ENCODE peak calls at places on chromosome 9, in nine cellular contexts. X is GM23338, E is HepG2, H is GM12878, G is Panc1, Z is sigmoid colon, D is breast epithelium, K is spleen, W is suprapubic skin. T is an unnamed sample. For H3K36me3, the result is how much of the 10 kb centered on the place peaks cover.

GRCh38 chr9:108186996-108187395 is 668.8 kb downstream of the ACTL7B start:
- DNase-seq in X (no peak), E (no peak), H (no peak), G (no peak), Z (peak), D (no peak), K (no peak), W (no peak), T (peak)

GRCh38 chr9:14322211-14323082 is 8.5 kb upstream of the NFIB start:
- DNase-seq in X (peak), E (peak), H (no peak), G (no peak), Z (peak), D (peak), K (peak), W (peak), T (peak)

GRCh38 chr9:123584202-123585176 is 228.5 kb downstream of the CRB2 start:
- DNase-seq in X (no peak), E (no peak), H (no peak), G (no peak), Z (no peak), D (no peak), K (no peak), W (no peak), T (peak)

GRCh38 chr9:83239787-83240186 is 176.8 kb upstream of the RASEF start:
- DNase-seq in X (no peak), E (no peak), H (no peak), G (no peak), Z (no peak), D (no peak), K (no peak), W (no peak), T (no peak)

GRCh38 chr9:6153425-6153824 is 62.2 kb upstream of the IL33 start:
- DNase-seq in X (no peak), E (no peak), H (no peak), G (no peak), Z (no peak), D (no peak), K (no peak), W (no peak), T (no peak)

GRCh38 chr9:127921592-127922120 is 4.8 kb upstream of the ST6GALNAC4 start:
- DNase-seq in X (peak), E (no peak), H (no peak), G (no peak), Z (peak), D (peak), K (peak), W (no peak), T (no peak)

GRCh38 chr9:90095682-90096081 is 490.9 kb downstream of the GADD45G start:
- DNase-seq in X (peak), E (no peak), H (no peak), G (no peak), Z (no peak), D (no peak), K (no peak), W (no peak), T (no peak)

GRCh38 chr9:101508203-101508602 is 25.4 kb upstream of the RNF20 start:
- DNase-seq in X (no peak), E (no peak), H (no peak), G (no peak), Z (no peak), D (no peak), K (no peak), W (no peak), T (no peak)

GRCh38 chr9:2354216-2354615 is 267.4 kb upstream of the VLDLR start:
- DNase-seq in X (no peak), E (no peak), H (no peak), G (no peak), Z (no peak), D (no peak), K (no peak), W (no peak), T (peak)

GRCh38 chr9:87803623-87804345 is 77.9 kb downstream of the CTSL start:
- DNase-seq in X (no peak), E (no peak), H (no peak), G (no peak), Z (no peak), D (no peak), K (no peak), W (no peak), T (no peak)

GRCh38 chr9:123996731-123997421 is 14.7 kb upstream of the LHX2 start:
- DNase-seq in X (peak), E (no peak), H (no peak), G (no peak), Z (no peak), D (no peak), K (peak), W (no peak), T (no peak)

GRCh38 chr9:4299006-4299795 is 667 bp downstream of the GLIS3 start:
- DNase-seq in X (peak), E (no peak), H (no peak), G (no peak), Z (peak), D (no peak), K (peak), W (peak), T (no peak)

GRCh38 chr9:106962105-106962504 is 99.1 kb downstream of the ZNF462 start:
- DNase-seq in X (no peak), E (no peak), H (no peak), G (no peak), Z (no peak), D (no peak), K (no peak), W (no peak), T (no peak)

GRCh38 chr9:96294146-96294545 is 7.8 kb downstream of the HSD17B3 start:
- DNase-seq in X (no peak), E (no peak), H (no peak), G (no peak), Z (no peak), D (no peak), K (no peak), W (no peak), T (no peak)

GRCh38 chr9:6078382-6079105 is 63.1 kb upstream of the RANBP6 start:
- DNase-seq in X (peak), E (no peak), H (no peak), G (no peak), Z (no peak), D (no peak), K (no peak), W (no peak), T (no peak)

GRCh38 chr9:33620738-33621439 is 96.8 kb downstream of the ANKRD18B start:
- DNase-seq in X (no peak), E (no peak), H (no peak), G (no peak), Z (no peak), D (no peak), K (no peak), W (no peak), T (peak)

GRCh38 chr9:99579964-99580363 is 241.7 kb upstream of the NR4A3 start:
- DNase-seq in X (no peak), E (no peak), H (no peak), G (no peak), Z (no peak), D (no peak), K (no peak), W (no peak), T (no peak)
- TF ChIP-seq CTCF in X (no peak), E (no peak), H (no peak), G (no peak), Z (no peak), D (no peak), K (no peak), W (no peak), T (no peak)

DNA sequence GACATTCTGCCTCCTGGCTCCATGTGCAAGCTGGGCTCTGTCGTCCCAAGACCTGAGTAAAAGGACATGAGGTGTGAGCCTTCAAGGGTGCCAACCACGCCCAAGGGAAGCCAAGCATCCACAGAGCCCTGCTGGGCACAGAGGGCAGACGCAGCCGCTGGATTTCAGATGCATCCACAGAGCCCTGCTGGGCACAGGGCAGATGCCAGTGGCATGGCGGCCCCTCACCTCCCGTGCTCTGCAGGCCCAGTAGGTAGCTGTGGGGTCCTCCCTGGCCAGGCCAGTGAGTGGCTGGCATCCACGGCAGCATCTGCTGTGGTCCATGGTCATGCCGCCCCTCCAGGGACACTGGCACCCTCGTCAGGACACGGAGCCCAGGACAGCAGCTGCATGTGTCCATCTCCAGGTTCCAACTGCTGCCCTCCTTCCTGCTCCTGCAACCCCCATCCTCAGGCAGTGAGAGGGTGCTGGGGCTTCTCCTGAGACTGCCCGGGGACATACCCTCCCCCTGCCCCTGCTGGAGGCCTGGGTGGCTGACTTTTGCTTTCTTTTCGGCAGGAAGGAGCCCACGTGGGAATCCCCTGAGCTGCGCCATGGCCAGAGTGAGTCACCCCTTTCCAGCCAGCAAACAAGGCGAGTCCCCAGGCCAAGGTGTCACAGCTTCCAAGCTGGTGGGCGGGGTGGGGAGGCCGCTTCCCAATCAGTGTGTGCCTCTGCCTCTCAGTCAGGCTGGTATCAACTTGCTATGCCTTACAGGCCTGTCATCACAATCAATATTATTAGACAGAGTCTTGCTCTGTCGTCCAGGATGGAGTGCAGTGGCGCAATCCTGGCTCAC is 4.0 kb upstream of the TRAF2 start:
- DNase-seq in X (no peak), E (peak), H (peak), G (peak), Z (peak), D (no peak), K (peak), W (peak), T (no peak)
- TF ChIP-seq POLR2AphosphoS5 in X (no peak), E (peak), H (no peak), G (peak), Z (no peak), D (no peak), K (peak), W (peak), T (no peak)

DNA sequence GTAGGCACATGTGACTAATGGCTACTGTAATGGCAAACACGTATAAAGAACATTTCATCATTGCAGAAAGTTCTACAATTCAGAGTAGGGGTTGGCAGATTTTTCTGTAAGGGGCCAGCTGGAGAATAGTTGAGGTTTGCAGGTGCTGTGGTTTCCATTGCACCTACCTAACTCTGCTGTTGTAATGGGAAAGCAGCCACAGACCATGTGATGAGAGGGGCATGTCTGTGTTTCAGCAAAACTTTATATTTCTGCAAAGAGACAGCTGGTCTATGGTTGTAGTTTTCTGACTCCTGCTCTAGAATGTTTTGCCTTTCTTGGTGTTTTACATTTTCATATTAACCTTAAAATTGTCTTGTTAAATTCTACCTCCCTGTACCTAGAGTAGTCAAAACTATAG is 44.2 kb downstream of the NUP214 start:
- DNase-seq in X (no peak), E (no peak), H (no peak), G (no peak), Z (no peak), D (no peak), K (no peak), W (no peak), T (no peak)
- H3K36me3 ChIP-seq in X (under half), E (under half), H (under half), G (under half), Z (under half), D (under half), K (half or more), W (under half), T (under half)

GRCh38 chr9:133275105-133276000 is at the start of gene ABO:
- DNase-seq in X (peak), E (no peak), H (no peak), G (no peak), Z (no peak), D (no peak), K (no peak), W (no peak), T (peak)
- TF ChIP-seq CTCF in X (no peak), E (no peak), H (no peak), G (peak), Z (no peak), D (no peak), K (peak), W (no peak), T (peak)

GRCh38 chr9:16721972-16722371 is 148.5 kb downstream of the BNC2 start:
- DNase-seq in X (no peak), E (no peak), H (no peak), G (no peak), Z (peak), D (no peak), K (no peak), W (peak), T (no peak)
- TF ChIP-seq POLR2AphosphoS5 in X (no peak), E (no peak), H (no peak), G (no peak), Z (peak), D (no peak), K (no peak), W (peak), T (peak)

DNA sequence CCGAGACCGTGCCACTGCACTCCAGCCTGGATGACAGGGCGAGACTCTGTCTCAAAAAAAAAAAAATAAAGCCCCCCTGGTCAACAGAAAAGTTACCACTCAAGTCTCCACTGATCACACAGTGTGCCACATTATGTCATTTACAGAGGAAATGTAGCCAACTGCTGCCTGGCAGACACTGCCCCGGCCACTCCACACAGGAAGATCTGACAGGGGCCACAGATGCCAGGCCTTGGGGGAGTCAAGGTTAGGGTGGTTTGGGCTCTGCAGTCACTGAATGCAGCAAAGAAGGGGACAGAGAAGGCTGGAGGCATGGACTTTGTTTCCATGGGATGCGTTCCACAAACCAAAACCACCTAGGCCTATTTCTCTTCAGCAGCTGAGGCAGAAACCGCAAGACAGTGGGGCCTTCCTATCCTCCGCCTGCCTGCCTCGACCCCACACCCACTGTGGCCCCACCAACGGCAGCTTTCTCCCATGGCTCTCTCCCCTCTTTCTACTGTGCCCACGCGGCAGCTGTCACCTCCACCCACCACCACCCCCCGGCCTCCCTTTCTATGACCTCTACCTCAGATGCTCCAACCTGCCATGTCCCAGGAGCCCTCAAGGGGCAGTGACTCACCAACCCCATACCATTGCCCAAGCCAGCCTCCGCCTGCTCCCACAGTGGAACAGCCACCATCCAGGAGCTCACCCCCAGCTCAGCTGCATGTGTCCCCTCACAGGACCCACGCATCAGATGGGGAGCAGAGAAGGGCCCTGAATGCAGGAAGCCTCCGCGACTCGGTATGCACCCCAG is 12.4 kb downstream of the IPPK start:
- DNase-seq in X (peak), E (no peak), H (no peak), G (no peak), Z (no peak), D (no peak), K (peak), W (peak), T (no peak)
- H3K36me3 ChIP-seq in X (under half), E (under half), H (under half), G (under half), Z (under half), D (under half), K (half or more), W (under half), T (under half)

GRCh38 chr9:112719696-112720095 is 1.8 kb upstream of the INIP start:
- DNase-seq in X (no peak), E (no peak), H (no peak), G (no peak), Z (no peak), D (no peak), K (no peak), W (no peak), T (no peak)

GRCh38 chr9:112719292-112719691 is 1.4 kb upstream of the INIP start:
- DNase-seq in X (no peak), E (no peak), H (no peak), G (no peak), Z (no peak), D (no peak), K (no peak), W (no peak), T (no peak)

GRCh38 chr9:112712678-112713077 is 5.2 kb downstream of the INIP start:
- DNase-seq in X (no peak), E (no peak), H (no peak), G (no peak), Z (no peak), D (no peak), K (no peak), W (no peak), T (no peak)

GRCh38 chr9:112717669-112718331 is at the start of gene INIP:
- DNase-seq in X (peak), E (peak), H (peak), G (peak), Z (peak), D (peak), K (peak), W (peak), T (peak)
- TF ChIP-seq CTCF in X (peak), E (peak), H (peak), G (no peak), Z (no peak), D (no peak), K (no peak), W (no peak), T (no peak)

GRCh38 chr9:116051528-116051927 is 102.1 kb upstream of the PAPPA start:
- DNase-seq in X (peak), E (no peak), H (no peak), G (no peak), Z (no peak), D (no peak), K (no peak), W (no peak), T (no peak)

GRCh38 chr9:116048072-116048471 is 105.5 kb upstream of the PAPPA start:
- DNase-seq in X (no peak), E (no peak), H (no peak), G (no peak), Z (no peak), D (no peak), K (no peak), W (no peak), T (no peak)

GRCh38 chr9:116045083-116045482 is 108.5 kb upstream of the PAPPA start:
- DNase-seq in X (no peak), E (no peak), H (no peak), G (no peak), Z (no peak), D (no peak), K (no peak), W (no peak), T (no peak)

DNA sequence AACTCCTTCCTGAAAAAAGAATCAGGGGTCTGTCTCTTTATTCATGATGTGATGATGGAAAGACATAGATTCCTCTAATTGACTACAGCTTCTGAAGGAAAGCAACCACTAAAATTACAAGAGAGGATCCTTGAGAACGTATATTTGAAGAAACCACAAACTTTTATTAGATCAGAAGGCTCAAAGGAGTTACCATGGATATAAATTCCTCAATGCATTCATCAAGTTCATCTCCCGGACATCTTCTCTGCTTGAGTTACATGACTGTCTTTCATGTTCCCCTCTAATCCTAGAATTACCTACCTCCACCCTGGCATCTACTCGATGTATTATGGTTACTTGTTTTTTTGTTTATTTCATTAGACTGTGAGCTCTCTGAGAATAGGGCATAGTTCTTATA is 104.1 kb upstream of the PAPPA start:
- DNase-seq in X (no peak), E (no peak), H (no peak), G (no peak), Z (no peak), D (no peak), K (no peak), W (no peak), T (no peak)
- TF ChIP-seq POLR2AphosphoS5 in X (no peak), E (no peak), H (no peak), G (no peak), Z (no peak), D (no peak), K (no peak), W (no peak), T (no peak)

GRCh38 chr9:121312169-121312568 is 44.2 kb downstream of the GSN start:
- DNase-seq in X (no peak), E (no peak), H (no peak), G (no peak), Z (no peak), D (no peak), K (no peak), W (peak), T (no peak)
- H3K36me3 ChIP-seq in X (under half), E (under half), H (under half), G (under half), Z (half or more), D (under half), K (half or more), W (half or more), T (half or more)

T was measured in esophagus muscularis mucosa.